ENCODE peak calls at places on chromosomes 4 and X, in eight cellular contexts. N, W, X, G, S, D, P and V are unnamed samples.

GRCh38 chrX:150162141-150162540 is 201.0 kb upstream of the MAMLD1 start:
- DNase-seq in W (no peak), P (peak; percentile 31), D (no peak), S (no peak), G (no peak), X (peak; percentile 30), N (no peak), V (no peak)

GRCh38 chr4:130309221-130309620 is 1213.3 kb downstream of the C4orf33 start:
- DNase-seq in D (no peak), N (no peak), P (no peak), W (no peak), X (no peak), S (no peak), G (no peak), V (no peak)

GRCh38 chr4:48360285-48360965 is 19.1 kb downstream of the SLAIN2 start:
- DNase-seq in D (no peak), G (no peak), N (no peak), X (peak; percentile 92), W (peak; percentile 65), S (no peak), P (peak; percentile 81), V (peak; percentile 52)

GRCh38 chrX:11724122-11725017 is 33.7 kb upstream of the MSL3 start:
- DNase-seq in S (no peak), W (peak; percentile 8), X (peak; percentile 19), N (no peak), G (peak; percentile 25), D (no peak), P (peak; percentile 57), V (peak; percentile 58)

GRCh38 chr4:57110635-57111546 is 706 bp upstream of the IGFBP7 start:
- DNase-seq in N (peak; percentile 79), D (peak; percentile 12), X (peak; percentile 81), S (peak; percentile 29), P (peak; percentile 57), W (peak; percentile 67), G (peak; percentile 33), V (peak; percentile 74)

GRCh38 chrX:42602136-42602535 is 175.8 kb downstream of the PPP1R2C start:
- DNase-seq in P (no peak), X (peak; percentile 33), G (no peak), N (no peak), D (no peak), W (no peak), S (no peak), V (no peak)

GRCh38 chr4:42152507-42153504 is at the start of gene BEND4:
- DNase-seq in X (no peak), S (peak; percentile 26), D (no peak), G (no peak), W (no peak), N (no peak), P (peak; percentile 2), V (no peak)

GRCh38 chr4:14396183-14396582 is 606.1 kb upstream of the CPEB2 start:
- DNase-seq in G (no peak), X (no peak), N (no peak), P (no peak), W (no peak), D (no peak), S (no peak), V (no peak)

GRCh38 chr4:99437686-99438577 is 2.8 kb upstream of the ADH7 start:
- DNase-seq in N (no peak), P (no peak), G (peak; percentile 48), S (no peak), W (no peak), D (no peak), X (no peak), V (no peak)

GRCh38 chrX:25600776-25601175 is 537.4 kb upstream of the MAGEB18 start:
- DNase-seq in D (no peak), X (peak; percentile 53), P (peak; percentile 44), N (no peak), S (no peak), G (no peak), W (no peak), V (peak; percentile 75)

GRCh38 chrX:139881572-139881971 is 51.3 kb downstream of the ATP11C start:
- DNase-seq in S (no peak), N (no peak), X (peak; percentile 71), P (peak; percentile 42), W (no peak), D (no peak), G (no peak), V (peak; percentile 87)

GRCh38 chr4:109207060-109207459 is 95.4 kb downstream of the COL25A1 start:
- DNase-seq in G (no peak), X (peak; percentile 90), N (no peak), P (peak; percentile 75), S (no peak), W (peak; percentile 86), D (no peak), V (peak; percentile 35)

GRCh38 chr4:6592804-6593563 is 18.0 kb downstream of the MAN2B2 start:
- DNase-seq in P (no peak), W (no peak), N (no peak), X (no peak), D (no peak), G (no peak), S (no peak), V (no peak)

GRCh38 chr4:156774422-156774821 is 197.2 kb downstream of the PDGFC start:
- DNase-seq in N (no peak), P (peak; percentile 97), X (peak; percentile 96), D (no peak), S (no peak), G (no peak), W (peak; percentile 72), V (peak; percentile 94)

GRCh38 chr4:105657117-105657765 is 51.2 kb downstream of the INTS12 start:
- DNase-seq in P (no peak), W (peak; percentile 26), X (peak; percentile 23), S (no peak), N (no peak), G (no peak), D (no peak), V (peak; percentile 7)

GRCh38 chr4:94926936-94927335 is 169.2 kb downstream of the BMPR1B start:
- DNase-seq in D (no peak), G (no peak), P (no peak), S (no peak), X (no peak), W (no peak), N (no peak), V (no peak)

GRCh38 chrX:10636337-10636736 is 16.0 kb upstream of the MID1 start:
- DNase-seq in D (no peak), S (peak; percentile 25), W (no peak), P (peak; percentile 74), G (peak; percentile 63), N (no peak), X (peak; percentile 55), V (peak; percentile 79)

GRCh38 chr4:73409978-73410588 is 6.0 kb downstream of the ALB start:
- DNase-seq in W (no peak), D (no peak), G (no peak), P (no peak), N (no peak), X (no peak), S (no peak), V (no peak)
- H3K4me3 ChIP-seq in W (no peak overlapping the region), D (no peak overlapping the region), G (no peak overlapping the region), P (no peak overlapping the region), N (no peak overlapping the region), X (no peak overlapping the region), S (no peak overlapping the region), V (no peak overlapping the region)

GRCh38 chr4:181437895-181438294 is 805.3 kb upstream of the TENM3 start:
- DNase-seq in P (no peak), D (no peak), W (no peak), G (no peak), S (no peak), X (no peak), N (no peak), V (no peak)
- TF ChIP-seq CTCF in P (no peak), D (no peak), W (no peak), G (no peak), S (no peak), X (no peak), N (no peak), V (no peak)

GRCh38 chrX:17656556-17656955 is 80.7 kb upstream of the SCML1 start:
- DNase-seq in P (no peak), X (no peak), S (no peak), D (no peak), W (no peak), G (no peak), N (no peak), V (no peak)

GRCh38 chrX:17655232-17656034 is 81.9 kb upstream of the SCML1 start:
- DNase-seq in D (no peak), X (peak; percentile 32), W (no peak), N (no peak), G (peak; percentile 56), S (no peak), P (no peak), V (peak; percentile 1)

GRCh38 chrX:17654116-17654515 is 83.2 kb upstream of the SCML1 start:
- DNase-seq in P (no peak), W (no peak), N (no peak), D (no peak), G (no peak), X (no peak), S (no peak), V (no peak)

GRCh38 chrX:17656035-17656418 is 81.3 kb upstream of the SCML1 start:
- DNase-seq in N (no peak), D (no peak), P (no peak), G (peak; percentile 39), W (no peak), S (no peak), X (no peak), V (no peak)
- H3K4me3 ChIP-seq in N (peak overlapping the region; percentile 53), D (no peak overlapping the region), P (no peak overlapping the region), G (peak overlapping the region; percentile 27), W (peak overlapping the region; percentile 33), S (no peak overlapping the region), X (no peak overlapping the region), V (no peak overlapping the region)

GRCh38 chr4:4185528-4185927 is 41.2 kb downstream of the OTOP1 start:
- DNase-seq in N (no peak), S (no peak), W (no peak), P (no peak), X (no peak), G (no peak), D (no peak), V (no peak)
- TF ChIP-seq CTCF in N (no peak), S (no peak), W (no peak), P (no peak), X (no peak), G (no peak), D (no peak), V (no peak)

GRCh38 chr4:152415980-152416379 is 119.9 kb downstream of the FBXW7 start:
- DNase-seq in N (no peak), P (peak; percentile 40), D (no peak), W (no peak), S (no peak), X (peak; percentile 69), G (no peak), V (peak; percentile 52)
- H3K4me3 ChIP-seq in N (no peak overlapping the region), P (no peak overlapping the region), D (no peak overlapping the region), W (no peak overlapping the region), S (no peak overlapping the region), X (no peak overlapping the region), G (no peak overlapping the region), V (no peak overlapping the region)